ENCODE peak calls at places on chromosomes 2 and 18, in ten cellular contexts. I is AG08396, P is AG04450, A is GM19239, Y is mammary epithelial cell, Z is astrocyte of the hippocampus, H is colonic mucosa, C is A673, Q is endodermal cell, J is heart left ventricle. T is an unnamed sample.

GRCh38 chr2:53235836-53236582 is 531.6 kb upstream of the CHAC2 start:
- DNase-seq in A (no peak), Z (peak; percentile 24), Y (peak; percentile 73), Q (no peak), C (no peak), I (no peak), P (no peak), J (no peak), H (peak; percentile 27), T (no peak)

GRCh38 chr2:227493524-227493923 is 21.6 kb downstream of the AGFG1 start:
- DNase-seq in C (no peak), Z (no peak), Y (no peak), J (no peak), P (no peak), Q (no peak), H (no peak), I (no peak), A (no peak), T (no peak)

GRCh38 chr2:85886141-85886540 is 2.6 kb downstream of the ST3GAL5 start:
- DNase-seq in J (no peak), Z (no peak), Q (no peak), C (no peak), A (no peak), Y (no peak), H (no peak), P (no peak), I (no peak), T (no peak)

GRCh38 chr2:215435261-215435808 is 533 bp downstream of the FN1 start:
- DNase-seq in C (peak; percentile 69), I (no peak), H (no peak), J (no peak), P (no peak), Z (no peak), Y (no peak), Q (peak; percentile 87), A (peak; percentile 14), T (no peak)

GRCh38 chr2:171271380-171271779 is 110.7 kb upstream of the TLK1 start:
- DNase-seq in H (no peak), I (no peak), Z (no peak), Q (no peak), A (no peak), C (no peak), J (no peak), P (no peak), Y (no peak), T (no peak)

GRCh38 chr2:27085670-27086089 is 892 bp upstream of the KHK start:
- DNase-seq in Z (peak; percentile 87), Q (peak; percentile 85), A (no peak), Y (peak; percentile 48), H (peak; percentile 81), P (no peak), J (peak; percentile 86), C (no peak), I (peak; percentile 81), T (no peak)

GRCh38 chr2:186947516-186947915 is 98.5 kb upstream of the ZSWIM2 start:
- DNase-seq in A (no peak), I (no peak), J (no peak), Q (no peak), Z (no peak), P (no peak), C (no peak), H (no peak), Y (no peak), T (no peak)

GRCh38 chr2:207385903-207386302 is 143.9 kb upstream of the CREB1 start:
- DNase-seq in H (no peak), Z (peak; percentile 60), I (peak; percentile 24), J (no peak), C (no peak), Q (no peak), Y (peak; percentile 53), P (peak; percentile 48), A (no peak), T (no peak)

GRCh38 chr2:212938144-212938793 is 213.1 kb downstream of the IKZF2 start:
- DNase-seq in C (no peak), A (no peak), J (no peak), Y (no peak), I (no peak), H (no peak), P (no peak), Z (no peak), Q (no peak), T (no peak)

GRCh38 chr2:29080886-29081743 is 6.8 kb upstream of the PCARE start:
- DNase-seq in Q (no peak), P (no peak), J (no peak), Y (peak; percentile 32), I (no peak), C (no peak), Z (no peak), H (no peak), A (no peak), T (no peak)

GRCh38 chr2:222613715-222614331 is 42.1 kb downstream of the FARSB start:
- DNase-seq in H (no peak), P (peak; percentile 10), Z (peak; percentile 72), Q (peak; percentile 50), A (peak; percentile 36), J (no peak), I (peak; percentile 60), C (peak; percentile 76), Y (peak; percentile 14), T (no peak)

GRCh38 chr2:233416706-233417105 is 62.4 kb downstream of the DGKD start:
- DNase-seq in P (no peak), C (no peak), Z (no peak), Q (no peak), I (no peak), H (no peak), Y (no peak), J (no peak), A (no peak), T (no peak)

GRCh38 chr18:55489034-55489741 is 98.8 kb downstream of the TCF4 start:
- DNase-seq in Q (no peak), A (no peak), P (no peak), J (no peak), Z (peak; percentile 21), C (no peak), Y (no peak), H (no peak), I (no peak), T (peak; percentile 18)

GRCh38 chr18:10100236-10100635 is 186.4 kb downstream of the VAPA start:
- DNase-seq in A (no peak), C (no peak), Q (no peak), P (no peak), I (no peak), H (no peak), J (no peak), Z (no peak), Y (no peak), T (no peak)

GRCh38 chr2:98664323-98664722 is 55.9 kb downstream of the UNC50 start:
- DNase-seq in J (no peak), Q (no peak), H (no peak), I (no peak), Z (no peak), C (no peak), Y (peak; percentile 88), A (no peak), P (no peak), T (no peak)

GRCh38 chr2:12081481-12082210 is 335.2 kb downstream of the LPIN1 start:
- DNase-seq in Y (no peak), C (no peak), J (no peak), I (no peak), P (no peak), Z (no peak), Q (no peak), H (no peak), A (no peak), T (no peak)

GRCh38 chr18:74722237-74722636 is 124.6 kb downstream of the ZNF407 start:
- DNase-seq in P (no peak), I (no peak), A (no peak), J (no peak), H (no peak), C (no peak), Q (no peak), Y (peak; percentile 57), Z (peak; percentile 31), T (no peak)

GRCh38 chr2:220224711-220225519 is 597.5 kb downstream of the SLC4A3 start:
- DNase-seq in Q (no peak), Z (peak; percentile 66), I (peak; percentile 28), A (no peak), C (peak; percentile 47), J (no peak), H (no peak), Y (peak; percentile 91), P (peak; percentile 68), T (no peak)

GRCh38 chr2:65456886-65457285 is 24.5 kb upstream of the SPRED2 start:
- DNase-seq in J (no peak), P (no peak), H (no peak), I (no peak), A (no peak), Q (no peak), Y (peak; percentile 65), C (no peak), Z (no peak), T (no peak)

GRCh38 chr2:111919362-111919761 is 21.0 kb downstream of the MERTK start:
- DNase-seq in I (no peak), Y (no peak), A (no peak), Z (no peak), C (no peak), H (no peak), P (no peak), J (no peak), Q (peak; percentile 72), T (no peak)

GRCh38 chr2:117199511-117199910 is 615.0 kb upstream of the DDX18 start:
- DNase-seq in Z (no peak), A (no peak), C (no peak), Y (no peak), I (no peak), Q (no peak), H (no peak), P (no peak), J (no peak), T (no peak)

T was measured in NCI-H1092.